ENCODE peak calls at places on chromosomes 2 and 18, in five cellular contexts. V is H1, I is HepG2, M is HCT116, U is SK-N-SH. F is an unnamed sample.

GRCh38 chr2:203730076-203730729 is 23.8 kb downstream of the CD28 start:
- DNase-seq in U (no peak), I (no peak), M (no peak), V (no peak), F (no peak)

GRCh38 chr18:812673-813404 is 797 bp upstream of the YES1 start:
- DNase-seq in I (peak), U (peak), M (peak), V (no peak), F (peak)

GRCh38 chr2:120432976-120433815 is 87.3 kb downstream of the INHBB start:
- DNase-seq in V (no peak), M (no peak), U (no peak), I (no peak), F (no peak)

GRCh38 chr2:142786922-142787702 is 90.4 kb upstream of the KYNU start:
- DNase-seq in M (no peak), U (no peak), V (no peak), I (no peak), F (no peak)

GRCh38 chr2:170713280-170714155 is 1.6 kb upstream of the SP5 start:
- DNase-seq in M (no peak), I (peak), U (peak), V (no peak), F (no peak)

GRCh38 chr2:70992945-70993688 is 1.6 kb downstream of the TEX261 start:
- DNase-seq in I (no peak), M (no peak), U (no peak), V (no peak), F (no peak)

GRCh38 chr2:237712477-237713377 is 85.3 kb downstream of the LRRFIP1 start:
- DNase-seq in I (no peak), U (no peak), M (no peak), V (no peak), F (no peak)

GRCh38 chr2:128493880-128494279 is 175.2 kb upstream of the HS6ST1 start:
- DNase-seq in V (no peak), I (no peak), M (no peak), U (no peak), F (no peak)

GRCh38 chr2:177332041-177332991 is 60.3 kb upstream of the AGPS start:
- DNase-seq in I (peak), V (no peak), M (peak), U (peak), F (no peak)

GRCh38 chr2:227153766-227154486 is 10.1 kb downstream of the COL4A4 start:
- DNase-seq in I (no peak), U (no peak), V (no peak), M (no peak), F (no peak)

GRCh38 chr2:167553635-167554034 is 665.4 kb downstream of the XIRP2 start:
- DNase-seq in M (no peak), V (no peak), I (no peak), U (no peak), F (no peak)

GRCh38 chr2:18552351-18553077 is 7.9 kb downstream of the RDH14 start:
- DNase-seq in I (no peak), V (no peak), U (no peak), M (no peak), F (no peak)

GRCh38 chr2:177783835-177784448 is 288.6 kb downstream of the PDE11A start:
- DNase-seq in M (no peak), U (no peak), I (no peak), V (no peak), F (peak)

GRCh38 chr2:234951386-234952269 is at the start of gene SH3BP4:
- DNase-seq in U (peak), V (no peak), I (peak), M (no peak), F (peak)

GRCh38 chr2:237540223-237540775 is 26.1 kb upstream of the PRLH start:
- DNase-seq in V (no peak), I (no peak), M (no peak), U (no peak), F (no peak)

GRCh38 chr2:147033046-147033445 is 811.8 kb upstream of the ACVR2A start:
- DNase-seq in I (no peak), V (no peak), M (no peak), U (no peak), F (no peak)

GRCh38 chr18:33231474-33232317 is 208.8 kb downstream of the CCDC178 start:
- DNase-seq in V (peak), M (peak), U (peak), I (peak), F (peak)

GRCh38 chr2:31523871-31524492 is 56.8 kb downstream of the SRD5A2 start:
- DNase-seq in V (no peak), U (peak), M (peak), I (peak), F (peak)

GRCh38 chr2:70994055-70994444 is 623 bp downstream of the TEX261 start:
- DNase-seq in U (no peak), M (no peak), I (no peak), V (no peak), F (no peak)

GRCh38 chr18:27017901-27018500 is 152.5 kb upstream of the AQP4 start:
- DNase-seq in M (no peak), U (peak), V (no peak), I (peak), F (peak)

GRCh38 chr2:127753374-127753773 is 52.1 kb downstream of the SFT2D3 start:
- DNase-seq in I (no peak), M (no peak), V (no peak), U (no peak), F (no peak)

GRCh38 chr2:78992807-78993517 is 32.5 kb upstream of the REG3G start:
- DNase-seq in M (no peak), I (no peak), V (peak), U (no peak), F (peak)

GRCh38 chr2:216857131-216857550 is 2.7 kb downstream of the TNP1 start:
- DNase-seq in I (no peak), U (no peak), M (no peak), V (no peak), F (peak)

GRCh38 chr2:25204190-25204838 is 35.9 kb upstream of the POMC start:
- DNase-seq in I (no peak), V (no peak), U (no peak), M (no peak), F (no peak)

GRCh38 chr2:146385031-146385430 is 1459.8 kb upstream of the ACVR2A start:
- DNase-seq in I (no peak), M (no peak), U (no peak), V (no peak), F (no peak)

GRCh38 chr2:23703037-23703582 is 223.8 kb downstream of the ATAD2B start:
- DNase-seq in I (no peak), U (no peak), V (no peak), M (no peak), F (no peak)

GRCh38 chr2:150528861-150529801 is 41.7 kb upstream of the RND3 start:
- DNase-seq in V (no peak), M (no peak), U (no peak), I (no peak), F (peak)

GRCh38 chr2:111946294-111947114 is 48.1 kb downstream of the MERTK start:
- DNase-seq in V (no peak), M (peak), I (peak), U (no peak), F (peak)

GRCh38 chr2:225637199-225637598 is 237.7 kb downstream of the NYAP2 start:
- DNase-seq in M (no peak), V (no peak), U (no peak), I (no peak), F (peak)

GRCh38 chr2:183752571-183752970 is 628.3 kb downstream of the NUP35 start:
- DNase-seq in V (no peak), I (no peak), U (no peak), M (no peak), F (no peak)

GRCh38 chr2:235605306-235605998 is 111.6 kb downstream of the AGAP1 start:
- DNase-seq in U (peak), M (no peak), V (no peak), I (no peak), F (no peak)

GRCh38 chr2:22904126-22904684 is 480.8 kb upstream of the KLHL29 start:
- DNase-seq in V (peak), M (no peak), U (peak), I (peak), F (no peak)

DNA sequence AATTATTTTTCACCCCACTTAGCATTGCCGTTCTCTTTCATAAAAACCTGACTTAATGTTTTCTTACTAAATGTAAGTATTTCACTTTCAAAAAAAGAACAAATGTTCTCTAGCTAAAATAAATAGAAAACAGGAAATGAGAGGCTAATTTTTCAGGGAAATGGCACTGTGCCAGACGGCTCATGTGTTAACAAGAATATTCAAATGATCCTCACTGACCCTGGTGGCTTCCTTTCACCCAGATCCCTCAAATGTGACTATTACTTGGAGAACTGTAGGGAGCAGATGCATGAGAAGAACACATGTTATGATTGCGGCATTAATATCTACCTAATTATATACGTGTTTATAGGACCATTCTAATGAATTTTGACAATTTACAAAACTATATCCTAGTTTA is 827.7 kb downstream of the SOCS6 start:
- DNase-seq in V (no peak), U (no peak), M (no peak), I (no peak), F (no peak)
- TF ChIP-seq JUND in V (no peak), U (no peak), M (no peak), I (no peak), F (no peak)

DNA sequence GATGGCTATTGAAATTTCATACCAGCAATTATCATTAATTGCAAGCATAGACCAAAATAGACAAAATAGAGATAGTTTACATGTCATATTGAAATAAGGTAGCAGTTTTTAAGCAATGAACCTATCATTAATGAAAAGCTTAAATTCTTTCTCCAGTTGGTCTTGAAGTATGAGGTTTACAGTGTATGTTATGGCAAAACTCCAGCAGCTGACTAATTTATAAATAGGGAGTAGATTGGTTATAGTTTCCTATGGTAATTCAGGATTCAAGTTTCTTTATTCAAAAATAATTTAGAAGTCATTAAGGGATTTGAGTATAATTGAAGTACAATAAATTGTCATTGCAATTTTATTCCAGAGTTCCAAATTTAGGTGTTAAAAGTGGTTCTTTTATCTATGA is 69.6 kb upstream of the COL5A2 start:
- DNase-seq in M (no peak), U (no peak), V (no peak), I (no peak), F (no peak)
- TF ChIP-seq JUND in M (no peak), U (no peak), V (no peak), I (no peak), F (no peak)

DNA sequence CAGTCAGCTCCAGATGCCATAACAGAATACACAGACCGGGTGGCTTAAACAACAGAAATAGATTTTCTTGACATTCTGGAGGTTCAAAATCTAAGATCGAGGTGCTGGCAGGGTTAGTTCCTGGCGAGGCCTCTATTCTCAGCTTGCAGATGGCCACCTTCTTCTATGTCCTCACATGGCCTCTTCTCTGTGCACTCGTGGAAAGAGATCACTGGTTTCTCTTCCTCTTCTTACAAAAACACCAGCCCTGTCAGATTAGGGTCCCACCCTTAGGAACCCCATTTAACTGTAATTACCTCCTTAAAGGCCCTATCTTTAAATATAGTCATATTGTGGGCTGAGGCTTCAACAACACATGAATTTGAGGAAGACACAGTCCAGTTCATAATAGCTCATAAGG is 27.0 kb upstream of the CREB1 start:
- DNase-seq in U (no peak), I (no peak), V (no peak), M (no peak), F (no peak)
- TF ChIP-seq JUND in U (no peak), I (no peak), V (no peak), M (no peak), F (no peak)

GRCh38 chr2:68333931-68334330 is 14.2 kb upstream of the CNRIP1 start:
- DNase-seq in M (no peak), I (no peak), U (no peak), V (no peak), F (no peak)

GRCh38 chr2:68336192-68336591 is 16.4 kb upstream of the CNRIP1 start:
- DNase-seq in U (no peak), V (no peak), M (peak), I (no peak), F (no peak)

GRCh38 chr2:68333009-68333408 is 13.3 kb upstream of the CNRIP1 start:
- DNase-seq in M (no peak), I (no peak), U (no peak), V (no peak), F (no peak)

GRCh38 chr2:68328901-68329300 is 9.2 kb upstream of the CNRIP1 start:
- DNase-seq in V (no peak), M (no peak), I (no peak), U (no peak), F (no peak)

DNA sequence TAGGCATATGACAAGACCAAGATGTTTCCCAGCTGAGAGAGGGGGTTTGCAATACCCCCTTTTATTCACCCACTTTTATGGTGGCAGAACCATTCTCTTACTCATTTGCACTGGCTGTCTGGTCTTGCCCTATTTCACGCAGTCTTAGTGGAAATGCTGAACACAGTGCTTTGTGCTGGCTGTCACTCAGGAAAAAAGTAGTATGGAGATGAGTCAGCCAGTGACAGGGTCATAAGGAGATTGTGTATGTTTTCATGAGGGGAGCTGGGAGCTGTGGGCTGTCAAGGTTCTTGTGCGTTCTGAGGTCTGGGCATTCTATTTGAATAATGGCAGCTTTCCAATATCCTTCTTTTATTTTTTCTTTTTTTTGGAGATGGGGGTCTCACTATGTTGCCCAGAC is 10.9 kb upstream of the CNRIP1 start:
- DNase-seq in U (no peak), I (no peak), V (no peak), M (no peak), F (no peak)
- TF ChIP-seq JUND in U (no peak), I (no peak), V (no peak), M (no peak), F (no peak)

DNA sequence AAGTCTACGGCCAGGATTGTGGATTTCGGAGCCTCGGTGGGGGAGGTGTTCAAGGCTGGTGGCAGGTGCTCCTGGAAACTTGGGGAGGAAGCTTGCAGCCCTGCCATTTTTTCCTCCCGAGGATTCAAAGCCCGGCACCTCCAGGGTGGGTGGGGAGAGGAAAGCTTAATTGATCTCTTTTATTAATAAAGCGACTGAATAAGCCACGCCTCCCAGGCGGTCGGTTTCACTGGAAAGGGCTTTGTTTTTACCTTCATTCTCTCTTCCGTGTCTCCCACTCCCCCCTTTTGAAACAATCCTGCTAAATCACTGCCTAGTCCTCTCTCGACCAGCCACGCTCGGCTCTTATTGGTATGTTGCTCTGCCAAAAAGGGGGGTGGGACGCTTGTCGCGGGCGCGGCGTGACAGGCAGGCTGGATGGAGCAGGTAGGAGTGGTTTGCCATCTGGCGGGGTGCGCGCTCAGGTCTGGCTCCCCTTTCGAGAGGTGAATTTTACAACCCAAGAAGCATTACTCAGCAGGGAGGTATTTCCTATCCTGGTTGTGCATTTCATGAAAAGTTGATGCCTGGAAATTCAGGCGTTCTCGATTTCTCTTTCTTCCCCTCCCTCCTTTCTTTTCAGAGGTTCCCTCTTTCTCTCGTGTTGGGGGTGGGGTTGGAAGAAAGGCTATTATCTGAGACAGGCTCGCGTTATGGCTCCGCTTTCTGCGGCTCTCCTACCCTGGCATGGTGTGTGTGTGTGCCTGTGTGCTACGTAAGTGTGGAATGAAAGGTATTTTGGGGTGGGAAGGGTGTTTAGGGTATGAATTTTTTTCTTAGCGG is 1.4 kb downstream of the NEDD4L start:
- DNase-seq in M (peak), I (peak), U (peak), V (no peak), F (peak)
- TF ChIP-seq JUND in M (peak), I (no peak), U (no peak), V (no peak), F (no peak)

GRCh38 chr2:201675454-201675853 is 23.0 kb downstream of the MPP4 start:
- DNase-seq in U (no peak), M (no peak), V (no peak), I (no peak), F (no peak)

GRCh38 chr2:201678442-201678841 is 20.0 kb downstream of the MPP4 start:
- DNase-seq in U (no peak), I (no peak), M (no peak), V (no peak), F (no peak)

GRCh38 chr2:201674794-201675193 is 23.6 kb downstream of the MPP4 start:
- DNase-seq in V (no peak), U (no peak), M (no peak), I (no peak), F (no peak)

DNA sequence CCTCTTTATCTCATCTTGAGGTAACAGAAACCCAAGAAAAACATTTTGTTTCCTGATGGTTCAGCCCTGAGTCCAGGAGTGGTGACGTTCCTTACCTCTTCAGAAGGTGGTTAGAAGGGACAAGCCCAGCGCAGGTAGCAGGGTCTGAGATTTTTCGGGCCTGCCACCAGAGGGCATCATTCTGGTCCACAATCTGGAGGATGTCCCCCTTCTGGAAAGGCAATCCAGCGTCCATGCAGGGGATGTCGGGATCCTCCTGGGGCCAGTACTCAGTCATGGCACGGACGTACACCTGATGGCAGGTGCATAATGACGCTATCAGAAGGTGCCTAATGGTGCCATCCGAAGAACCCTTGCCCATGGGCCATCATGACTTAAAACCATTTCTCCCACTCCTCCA is 17.7 kb downstream of the MPP4 start:
- DNase-seq in I (peak), V (peak), U (peak), M (peak), F (peak)
- TF ChIP-seq JUND in I (no peak), V (no peak), U (no peak), M (no peak), F (no peak)

GRCh38 chr2:138415891-138416494 is 85.6 kb upstream of the SPOPL start:
- DNase-seq in U (no peak), I (no peak), V (no peak), M (no peak), F (no peak)
- TF ChIP-seq JUND in U (peak), I (no peak), V (no peak), M (peak), F (no peak)